ENCODE peak calls at places on chromosomes 16 and 17, in six cellular contexts. One of them, this sample, is unnamed.

GRCh38 chr17:48374650-48375230 is 55.3 kb downstream of the SKAP1 start:
- DNase-seq in kidney glomerular epithelial cell: no peak
- DNase-seq in body of pancreas: peak; percentile 42
- DNase-seq in WTC11: peak; percentile 71
- DNase-seq in AG08396: peak; percentile 6
- DNase-seq in activated CD4-positive, alpha-beta memory T cell treated with anti-CD3 and anti-CD28 coated beads for 36 hours: peak; percentile 51
- DNase-seq in this sample: peak; percentile 61

GRCh38 chr17:56845934-56846333 is 12.0 kb downstream of the DGKE start:
- DNase-seq in kidney glomerular epithelial cell: no peak
- DNase-seq in activated CD4-positive, alpha-beta memory T cell treated with anti-CD3 and anti-CD28 coated beads for 36 hours: no peak
- DNase-seq in AG08396: no peak
- DNase-seq in WTC11: no peak
- DNase-seq in body of pancreas: no peak
- DNase-seq in this sample: no peak

GRCh38 chr17:15413101-15413750 is 54.2 kb downstream of the CDRT4 start:
- DNase-seq in body of pancreas: no peak
- DNase-seq in activated CD4-positive, alpha-beta memory T cell treated with anti-CD3 and anti-CD28 coated beads for 36 hours: no peak
- DNase-seq in kidney glomerular epithelial cell: no peak
- DNase-seq in WTC11: no peak
- DNase-seq in AG08396: no peak
- DNase-seq in this sample: no peak

GRCh38 chr17:8249621-8250020 is 532 bp downstream of the PFAS start:
- DNase-seq in AG08396: no peak
- DNase-seq in kidney glomerular epithelial cell: no peak
- DNase-seq in body of pancreas: no peak
- DNase-seq in activated CD4-positive, alpha-beta memory T cell treated with anti-CD3 and anti-CD28 coated beads for 36 hours: no peak
- DNase-seq in WTC11: no peak
- DNase-seq in this sample: no peak

GRCh38 chr16:2032285-2033056 is 5.8 kb downstream of the NHERF2 start:
- DNase-seq in WTC11: no peak
- DNase-seq in activated CD4-positive, alpha-beta memory T cell treated with anti-CD3 and anti-CD28 coated beads for 36 hours: no peak
- DNase-seq in AG08396: no peak
- DNase-seq in body of pancreas: no peak
- DNase-seq in kidney glomerular epithelial cell: no peak
- DNase-seq in this sample: no peak

GRCh38 chr17:41906465-41907184 is 12.1 kb downstream of the ACLY start:
- DNase-seq in activated CD4-positive, alpha-beta memory T cell treated with anti-CD3 and anti-CD28 coated beads for 36 hours: no peak
- DNase-seq in kidney glomerular epithelial cell: no peak
- DNase-seq in WTC11: no peak
- DNase-seq in body of pancreas: no peak
- DNase-seq in AG08396: no peak
- DNase-seq in this sample: no peak

GRCh38 chr17:83057793-83058477 is 21.5 kb upstream of the METRNL start:
- DNase-seq in WTC11: no peak
- DNase-seq in body of pancreas: no peak
- DNase-seq in AG08396: no peak
- DNase-seq in activated CD4-positive, alpha-beta memory T cell treated with anti-CD3 and anti-CD28 coated beads for 36 hours: no peak
- DNase-seq in kidney glomerular epithelial cell: no peak
- DNase-seq in this sample: no peak

GRCh38 chr17:68455756-68456528 is 1.4 kb downstream of the WIPI1 start:
- DNase-seq in kidney glomerular epithelial cell: peak; percentile 57
- DNase-seq in AG08396: peak; percentile 56
- DNase-seq in WTC11: no peak
- DNase-seq in activated CD4-positive, alpha-beta memory T cell treated with anti-CD3 and anti-CD28 coated beads for 36 hours: no peak
- DNase-seq in body of pancreas: peak; percentile 48
- DNase-seq in this sample: peak; percentile 95

GRCh38 chr17:17792143-17792550 is 44.6 kb downstream of the SREBF1 start:
- DNase-seq in body of pancreas: no peak
- DNase-seq in WTC11: no peak
- DNase-seq in kidney glomerular epithelial cell: no peak
- DNase-seq in activated CD4-positive, alpha-beta memory T cell treated with anti-CD3 and anti-CD28 coated beads for 36 hours: no peak
- DNase-seq in AG08396: no peak
- DNase-seq in this sample: no peak

GRCh38 chr17:2406271-2406902 is 5.5 kb upstream of the MNT start:
- DNase-seq in AG08396: no peak
- DNase-seq in body of pancreas: no peak
- DNase-seq in activated CD4-positive, alpha-beta memory T cell treated with anti-CD3 and anti-CD28 coated beads for 36 hours: no peak
- DNase-seq in WTC11: no peak
- DNase-seq in kidney glomerular epithelial cell: no peak
- DNase-seq in this sample: no peak

GRCh38 chr16:85058909-85059308 is 31.3 kb downstream of the KIAA0513 start:
- DNase-seq in AG08396: no peak
- DNase-seq in body of pancreas: no peak
- DNase-seq in kidney glomerular epithelial cell: no peak
- DNase-seq in activated CD4-positive, alpha-beta memory T cell treated with anti-CD3 and anti-CD28 coated beads for 36 hours: no peak
- DNase-seq in WTC11: no peak
- DNase-seq in this sample: no peak

GRCh38 chr17:80033840-80034239 is 1.8 kb downstream of the TBC1D16 start:
- DNase-seq in WTC11: no peak
- DNase-seq in AG08396: no peak
- DNase-seq in kidney glomerular epithelial cell: no peak
- DNase-seq in activated CD4-positive, alpha-beta memory T cell treated with anti-CD3 and anti-CD28 coated beads for 36 hours: no peak
- DNase-seq in body of pancreas: no peak
- DNase-seq in this sample: no peak

GRCh38 chr17:1365445-1366039 is 34.5 kb downstream of the YWHAE start:
- DNase-seq in body of pancreas: peak; percentile 61
- DNase-seq in WTC11: peak; percentile 53
- DNase-seq in kidney glomerular epithelial cell: peak; percentile 79
- DNase-seq in activated CD4-positive, alpha-beta memory T cell treated with anti-CD3 and anti-CD28 coated beads for 36 hours: peak; percentile 67
- DNase-seq in AG08396: peak; percentile 67
- DNase-seq in this sample: peak; percentile 82

GRCh38 chr16:6345090-6345489 is 987.6 kb upstream of the RBFOX1 start:
- DNase-seq in AG08396: no peak
- DNase-seq in kidney glomerular epithelial cell: no peak
- DNase-seq in body of pancreas: no peak
- DNase-seq in WTC11: no peak
- DNase-seq in activated CD4-positive, alpha-beta memory T cell treated with anti-CD3 and anti-CD28 coated beads for 36 hours: no peak
- DNase-seq in this sample: no peak

GRCh38 chr17:39926135-39926587 is 1.2 kb downstream of the ORMDL3 start:
- DNase-seq in AG08396: no peak
- DNase-seq in kidney glomerular epithelial cell: no peak
- DNase-seq in WTC11: no peak
- DNase-seq in activated CD4-positive, alpha-beta memory T cell treated with anti-CD3 and anti-CD28 coated beads for 36 hours: no peak
- DNase-seq in body of pancreas: no peak
- DNase-seq in this sample: no peak

This sample was measured in NCI-H748 treated with DMSO at 0.1 percent for 48 hours.